ENCODE peak calls at places on chromosome 21, in four cellular contexts. Q is stomach, E is foreskin fibroblast, A is fibroblast of lung. V is an unnamed sample.

GRCh38 chr21:37564341-37564923 is 197.9 kb downstream of the DYRK1A start:
- DNase-seq in Q (peak), E (peak), A (peak), V (peak)

GRCh38 chr21:29346281-29346680 is 47.6 kb downstream of the BACH1 start:
- DNase-seq in E (no peak), Q (no peak), A (no peak), V (no peak)

GRCh38 chr21:37292041-37292440 is 24.9 kb upstream of the VPS26C start:
- DNase-seq in A (no peak), Q (no peak), E (no peak), V (no peak)

GRCh38 chr21:34815831-34816700 is 147.3 kb downstream of the CLIC6 start:
- DNase-seq in A (no peak), E (no peak), Q (no peak), V (no peak)

GRCh38 chr21:46221664-46222435 is 6.7 kb downstream of the LSS start:
- DNase-seq in E (no peak), A (no peak), Q (no peak), V (no peak)

GRCh38 chr21:17527240-17527639 is 14.4 kb downstream of the CXADR start:
- DNase-seq in Q (no peak), A (peak), E (no peak), V (peak)

GRCh38 chr21:46049890-46050650 is 47.8 kb upstream of the COL6A2 start:
- DNase-seq in A (no peak), Q (no peak), E (no peak), V (no peak)

GRCh38 chr21:37532868-37533780 is 166.6 kb downstream of the DYRK1A start:
- DNase-seq in Q (peak), E (no peak), A (peak), V (peak)

GRCh38 chr21:37176716-37177115 is 90.4 kb downstream of the VPS26C start:
- DNase-seq in Q (peak), A (no peak), E (no peak), V (no peak)

GRCh38 chr21:14900611-14901010 is 164.2 kb downstream of the NRIP1 start:
- DNase-seq in E (no peak), A (peak), Q (no peak), V (peak)

GRCh38 chr21:34924767-34925425 is 124.2 kb downstream of the RUNX1 start:
- DNase-seq in A (no peak), E (no peak), Q (no peak), V (no peak)

GRCh38 chr21:14942801-14943490 is 121.9 kb downstream of the NRIP1 start:
- DNase-seq in A (peak), E (no peak), Q (no peak), V (peak)

GRCh38 chr21:34017127-34017961 is 56.0 kb upstream of the MRPS6 start:
- DNase-seq in E (no peak), Q (no peak), A (peak), V (peak)

GRCh38 chr21:16323586-16323985 is 593.8 kb downstream of the USP25 start:
- DNase-seq in A (peak), Q (no peak), E (peak), V (peak)

GRCh38 chr21:35062016-35062415 is 12.9 kb upstream of the RUNX1 start:
- DNase-seq in Q (no peak), E (no peak), A (no peak), V (no peak)

GRCh38 chr21:28818663-28819278 is 173.9 kb downstream of the LTN1 start:
- DNase-seq in A (no peak), Q (no peak), E (no peak), V (no peak)

GRCh38 chr21:32113486-32113885 is 165.4 kb downstream of the MIS18A start:
- DNase-seq in Q (no peak), A (no peak), E (no peak), V (no peak)

GRCh38 chr21:46368533-46369285 is 44.8 kb downstream of the PCNT start:
- DNase-seq in A (no peak), Q (no peak), E (no peak), V (no peak)

DNA sequence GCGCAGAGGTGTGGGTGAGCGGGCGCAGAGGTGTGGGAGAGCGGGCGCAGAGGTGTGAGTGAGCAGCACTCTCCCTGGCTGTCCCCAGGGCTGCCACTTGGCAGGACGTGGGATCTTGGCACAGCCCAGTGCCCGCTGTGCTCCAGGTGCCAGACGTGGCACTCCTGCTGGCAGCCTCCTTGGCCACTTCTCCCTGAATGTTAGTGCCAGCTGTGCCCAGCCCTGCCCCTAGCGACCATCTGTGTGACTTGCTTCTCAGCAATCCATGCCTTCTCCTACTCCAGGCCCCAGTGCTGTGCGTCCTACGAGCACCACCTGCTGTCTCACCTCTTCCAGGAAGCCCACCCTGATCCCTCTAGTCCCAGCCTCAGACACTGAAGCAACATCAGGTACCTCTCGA is 30.5 kb downstream of the KRTAP10-1 start:
- DNase-seq in E (no peak), A (no peak), Q (peak), V (no peak)
- TF ChIP-seq CTCF in E (no peak), A (no peak), Q (peak), V (no peak)

GRCh38 chr21:19322360-19322759 is 918.8 kb upstream of the TMPRSS15 start:
- DNase-seq in E (no peak), A (no peak), Q (no peak), V (no peak)
- TF ChIP-seq CTCF in E (no peak), A (no peak), Q (no peak), V (no peak)

GRCh38 chr21:42163511-42163863 is 55.5 kb upstream of the ABCG1 start:
- DNase-seq in A (no peak), Q (no peak), E (no peak), V (no peak)

GRCh38 chr21:42162831-42163510 is 56.0 kb upstream of the ABCG1 start:
- DNase-seq in E (no peak), A (no peak), Q (no peak), V (no peak)

GRCh38 chr21:42164818-42165217 is 54.1 kb upstream of the ABCG1 start:
- DNase-seq in E (no peak), A (no peak), Q (no peak), V (no peak)

GRCh38 chr21:42165901-42166300 is 53.0 kb upstream of the ABCG1 start:
- DNase-seq in A (no peak), Q (peak), E (no peak), V (no peak)

DNA sequence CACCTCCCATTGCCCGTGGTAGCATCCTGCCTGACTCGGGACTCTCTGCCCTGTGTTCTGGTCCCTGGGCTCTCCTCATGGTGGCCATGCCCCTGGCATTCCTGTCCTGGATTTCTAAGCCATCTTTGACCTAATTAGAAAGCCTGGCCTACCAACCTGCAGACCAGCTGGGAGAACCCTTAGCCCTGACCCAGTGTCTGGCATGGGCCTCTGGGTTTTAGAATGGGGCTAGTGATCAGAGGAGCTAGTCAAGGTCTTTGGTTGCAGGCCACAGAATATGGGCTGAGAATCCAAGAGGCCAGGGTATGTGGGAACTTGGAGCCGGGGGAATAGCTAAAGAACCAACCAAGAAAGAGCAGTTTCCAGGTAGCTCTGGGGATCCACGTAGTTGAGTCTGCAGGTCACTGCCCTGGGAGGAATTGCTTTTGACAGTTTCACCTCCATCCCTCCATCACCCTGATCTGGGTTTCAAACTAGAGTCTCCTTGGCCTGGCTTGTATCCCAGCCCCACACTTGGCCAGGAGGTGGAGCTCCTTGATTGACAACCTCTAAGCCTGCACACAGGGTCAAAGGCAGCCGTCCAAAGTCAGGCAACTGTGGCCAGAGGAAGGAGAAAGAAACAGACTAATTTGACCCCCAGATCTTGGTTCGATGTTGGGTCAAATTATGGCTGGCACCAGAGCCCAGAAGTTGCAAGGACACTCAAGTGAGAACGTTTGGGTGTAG is 54.7 kb upstream of the ABCG1 start:
- DNase-seq in A (no peak), Q (peak), E (no peak), V (no peak)
- TF ChIP-seq CTCF in A (peak), Q (peak), E (peak), V (no peak)

GRCh38 chr21:26736449-26736848 is 108.8 kb downstream of the ADAMTS1 start:
- DNase-seq in Q (no peak), A (no peak), E (no peak), V (no peak)

GRCh38 chr21:26732442-26733221 is 112.6 kb downstream of the ADAMTS1 start:
- DNase-seq in E (peak), Q (peak), A (peak), V (peak)
- TF ChIP-seq CTCF in E (peak), Q (peak), A (peak), V (peak)

DNA sequence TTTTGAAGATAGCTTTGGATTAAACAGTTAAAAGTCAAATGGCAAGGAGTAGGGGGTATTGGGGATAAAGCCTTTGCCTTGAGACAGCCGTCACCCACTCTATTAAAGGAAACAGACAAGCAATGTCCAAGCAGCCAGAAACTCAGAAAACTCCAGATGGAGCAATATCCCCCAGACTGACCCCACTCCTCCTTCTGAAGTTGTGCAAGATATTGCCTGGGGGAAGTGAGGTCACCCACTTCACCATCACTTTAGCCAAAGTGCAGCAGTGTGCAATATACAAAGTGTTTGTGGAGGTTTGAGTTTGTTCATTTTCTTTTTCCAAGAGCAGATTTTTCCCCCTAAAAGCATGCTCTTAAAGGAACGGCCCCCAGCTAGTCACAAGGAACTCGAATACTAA is 125.1 kb downstream of the ETS2 start:
- DNase-seq in Q (no peak), A (no peak), E (peak), V (no peak)
- TF ChIP-seq CTCF in Q (no peak), A (no peak), E (no peak), V (no peak)

DNA sequence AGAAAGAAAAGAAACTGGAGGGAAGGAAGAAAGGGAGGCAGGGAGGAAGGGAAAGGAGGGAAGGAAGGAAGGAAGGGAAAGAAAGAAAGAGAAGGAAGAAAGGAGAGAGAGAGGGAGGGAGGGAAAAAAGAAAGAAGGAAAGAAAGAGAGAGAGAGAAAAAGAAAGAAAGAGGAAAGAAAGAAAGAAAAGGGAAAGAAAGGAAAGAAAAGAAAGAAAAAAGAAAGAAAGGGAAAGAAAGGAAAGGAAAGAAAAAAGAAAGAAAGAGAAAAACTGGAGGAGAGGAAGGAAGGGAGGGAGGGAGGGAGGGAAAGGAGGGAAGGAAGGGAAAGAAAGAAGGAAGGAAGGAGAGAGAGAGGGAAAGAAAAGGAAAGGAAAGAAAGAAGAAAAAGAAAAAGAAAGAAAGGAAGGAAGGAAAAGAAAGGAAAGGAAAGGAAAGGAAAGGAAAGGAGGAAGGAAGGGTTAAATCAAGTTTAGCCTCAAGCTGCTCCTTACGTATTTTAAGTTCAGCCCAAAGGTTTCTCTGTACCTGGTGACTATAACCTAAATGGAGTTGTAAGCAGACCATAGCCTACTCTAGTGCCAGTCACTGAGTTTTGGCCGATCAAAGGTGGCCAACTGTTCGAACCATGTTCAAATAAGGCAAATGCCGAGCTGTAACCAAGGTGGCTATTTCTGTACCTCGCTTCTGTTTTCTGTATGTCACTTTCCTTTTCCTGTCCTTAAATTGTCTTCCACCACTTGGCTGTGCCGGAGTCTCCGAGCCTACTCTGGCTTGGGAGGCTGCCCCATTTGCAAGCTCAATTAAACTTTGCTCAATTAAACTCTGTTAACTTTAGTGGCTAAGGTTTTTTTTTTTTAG is 37.8 kb upstream of the TMPRSS2 start:
- DNase-seq in Q (no peak), E (no peak), A (no peak), V (no peak)
- TF ChIP-seq CTCF in Q (no peak), E (no peak), A (no peak), V (no peak)

GRCh38 chr21:36069713-36070573 is at the start of gene CBR1:
- DNase-seq in E (peak), A (peak), Q (peak), V (peak)
- TF ChIP-seq CTCF in E (no peak), A (no peak), Q (no peak), V (no peak)

DNA sequence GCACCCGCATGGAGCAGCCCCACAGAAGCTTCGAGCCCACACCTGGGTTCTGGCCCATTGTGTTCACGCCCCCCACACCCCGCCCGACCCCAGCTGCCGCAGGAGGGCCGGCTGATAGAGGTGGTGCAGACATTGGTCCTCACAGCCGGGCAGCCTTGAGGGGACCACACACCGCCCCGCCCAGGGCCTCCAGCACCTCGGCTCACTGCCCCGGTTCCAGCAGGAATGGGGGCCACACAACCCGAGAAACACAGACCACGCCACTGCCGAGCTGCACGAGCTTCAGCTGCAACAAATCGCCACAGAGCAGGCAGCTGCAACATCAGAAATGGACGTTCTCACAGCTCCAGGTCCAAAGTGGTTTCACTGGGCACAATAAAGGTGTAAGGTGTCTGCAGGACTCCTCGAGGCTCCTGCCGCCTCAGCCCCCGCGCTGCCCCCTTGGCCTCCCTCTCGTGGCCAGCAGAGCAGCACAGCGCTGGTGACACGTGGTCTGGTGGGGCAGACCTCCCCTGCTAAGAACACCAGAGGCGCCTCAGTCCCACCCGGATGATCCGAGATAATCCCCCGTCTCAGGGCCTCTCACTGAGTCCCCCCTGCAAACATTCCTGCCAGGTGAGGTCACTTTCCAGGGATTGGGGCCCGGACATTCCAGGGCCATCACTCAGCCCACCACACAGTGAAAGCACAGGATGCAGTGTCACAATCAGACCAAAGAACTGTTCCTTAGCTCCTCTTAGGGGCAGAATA is 62.3 kb upstream of the ADARB1 start:
- DNase-seq in Q (no peak), E (peak), A (peak), V (peak)
- TF ChIP-seq CTCF in Q (no peak), E (no peak), A (no peak), V (peak)